ENCODE peak calls at places on chromosomes 12 and 14, in six cellular contexts. L is pancreas; A is ovary; D is CD8-positive, alpha-beta T cell; W is stomach; U is keratinocyte. M is an unnamed sample.

GRCh38 chr14:69937367-69937777 is 58.2 kb downstream of the SMOC1 start:
- DNase-seq in A (no peak), W (no peak), U (no peak), L (peak), D (no peak), M (no peak)

GRCh38 chr12:69684472-69684871 is 14.6 kb downstream of the BEST3 start:
- DNase-seq in W (no peak), U (no peak), A (no peak), L (no peak), D (no peak), M (no peak)

GRCh38 chr12:124500232-124501079 is 67.0 kb downstream of the NCOR2 start:
- DNase-seq in A (no peak), D (no peak), W (no peak), U (peak), L (no peak), M (no peak)

GRCh38 chr12:51832708-51833107 is 15.8 kb downstream of the FIGNL2 start:
- DNase-seq in D (no peak), A (no peak), W (no peak), U (no peak), L (no peak), M (no peak)

GRCh38 chr12:31783996-31784645 is 55.3 kb upstream of the AMN1 start:
- DNase-seq in L (no peak), W (no peak), U (no peak), D (no peak), A (no peak), M (no peak)

GRCh38 chr14:56807586-56808168 is 2.6 kb downstream of the OTX2 start:
- DNase-seq in W (no peak), L (no peak), U (no peak), D (no peak), A (no peak), M (no peak)

GRCh38 chr12:1661553-1662335 is 29.1 kb upstream of the ADIPOR2 start:
- DNase-seq in D (peak), L (peak), A (peak), W (peak), U (peak), M (peak)

GRCh38 chr12:74317078-74317581 is 220.5 kb upstream of the ATXN7L3B start:
- DNase-seq in A (peak), L (no peak), W (no peak), U (no peak), D (no peak), M (peak)

GRCh38 chr14:24881496-24881895 is 168.5 kb downstream of the STXBP6 start:
- DNase-seq in A (no peak), W (no peak), D (no peak), L (no peak), U (no peak), M (no peak)

GRCh38 chr14:100556076-100556475 is 31.1 kb downstream of the BEGAIN start:
- DNase-seq in D (no peak), W (no peak), U (no peak), L (no peak), A (no peak), M (no peak)

GRCh38 chr12:7155471-7156034 is 25.4 kb downstream of the CLSTN3 start:
- DNase-seq in W (no peak), L (no peak), U (no peak), A (peak), D (no peak), M (no peak)

GRCh38 chr12:57726151-57726883 is 12.2 kb downstream of the AGAP2 start:
- DNase-seq in U (peak), A (peak), W (peak), D (peak), L (peak), M (peak)

GRCh38 chr12:21054334-21054733 is 76.7 kb upstream of the SLCO1B1 start:
- DNase-seq in D (no peak), W (no peak), A (no peak), L (no peak), U (no peak), M (no peak)

GRCh38 chr12:22164101-22164500 is 118.1 kb downstream of the CMAS start:
- DNase-seq in W (no peak), A (no peak), D (no peak), L (no peak), U (no peak), M (no peak)

GRCh38 chr14:105851716-105852377 is 325.5 kb downstream of the TMEM121 start:
- DNase-seq in L (no peak), A (no peak), D (no peak), W (no peak), U (no peak), M (no peak)

GRCh38 chr12:48925218-48925871 is at the start of gene FKBP11:
- DNase-seq in W (peak), L (peak), A (peak), D (peak), U (no peak), M (peak)

GRCh38 chr12:124032265-124032886 is 59.4 kb downstream of the ZNF664 start:
- DNase-seq in A (no peak), W (peak), U (no peak), L (peak), D (no peak), M (no peak)

DNA sequence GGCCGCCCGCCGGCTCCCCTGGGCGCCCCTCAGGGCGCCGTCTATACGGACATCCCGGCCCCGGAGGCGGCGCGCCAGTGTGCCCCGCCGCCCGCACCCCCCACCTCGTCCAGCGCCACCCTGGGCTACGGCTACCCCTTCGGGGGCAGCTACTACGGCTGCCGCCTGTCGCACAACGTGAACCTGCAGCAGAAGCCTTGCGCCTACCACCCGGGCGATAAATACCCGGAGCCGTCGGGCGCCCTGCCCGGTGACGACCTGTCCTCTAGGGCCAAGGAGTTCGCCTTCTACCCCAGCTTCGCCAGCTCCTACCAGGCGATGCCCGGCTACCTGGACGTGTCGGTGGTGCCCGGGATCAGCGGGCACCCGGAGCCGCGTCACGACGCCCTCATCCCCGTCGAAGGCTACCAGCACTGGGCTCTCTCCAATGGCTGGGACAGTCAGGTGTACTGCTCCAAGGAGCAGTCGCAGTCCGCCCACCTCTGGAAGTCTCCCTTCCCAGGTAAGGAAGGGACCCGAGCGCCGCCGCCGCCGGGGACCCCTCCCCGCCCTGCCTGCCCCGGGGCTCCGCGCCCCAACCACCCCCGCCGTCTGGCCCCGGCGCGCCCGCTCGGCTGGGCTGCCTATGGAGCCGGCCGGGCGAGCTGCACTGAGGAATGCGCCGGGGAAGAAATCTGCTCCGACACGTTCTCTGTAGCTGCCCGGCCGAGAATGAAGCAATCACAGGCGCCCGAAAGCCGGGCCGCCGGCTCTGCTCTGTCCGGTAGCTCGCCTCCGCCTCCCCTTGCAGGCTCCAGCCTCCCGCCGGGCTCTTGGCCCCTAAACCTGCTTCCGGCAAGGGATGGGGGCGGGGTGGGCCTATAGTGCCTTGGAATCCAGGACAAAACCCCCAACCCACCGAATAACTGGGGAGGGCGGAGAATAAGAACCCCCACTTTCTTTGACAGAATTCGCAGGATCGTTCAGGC is 794 bp downstream of the HOXC13 start:
- DNase-seq in L (no peak), U (peak), D (no peak), W (no peak), A (no peak), M (no peak)
- H3K4me3 ChIP-seq in L (peak), U (peak), D (no peak), W (no peak), A (no peak), M (no peak)

GRCh38 chr14:49853572-49854375 is 1.2 kb upstream of the NEMF start:
- DNase-seq in D (peak), U (peak), L (peak), W (peak), A (peak), M (peak)
- H3K27ac ChIP-seq in D (no peak), U (no peak), L (no peak), W (peak), A (no peak), M (peak)

GRCh38 chr14:21997300-21997699 is 323.7 kb upstream of the OR4E1 start:
- DNase-seq in D (peak), U (no peak), L (no peak), W (no peak), A (no peak), M (no peak)
- TF ChIP-seq CTCF in D (peak), U (peak), L (no peak), W (no peak), A (no peak), M (peak)

GRCh38 chr12:94670885-94671284 is 20.5 kb upstream of the TMCC3 start:
- DNase-seq in U (no peak), A (no peak), L (no peak), D (no peak), W (no peak), M (no peak)
- H3K4me3 ChIP-seq in U (no peak), A (no peak), L (no peak), D (no peak), W (no peak), M (no peak)

GRCh38 chr14:32254952-32255679 is 52.0 kb upstream of the RNU6-8 start:
- DNase-seq in A (peak), L (peak), W (peak), D (peak), U (no peak), M (peak)
- H3K27ac ChIP-seq in A (no peak), L (no peak), W (peak), D (no peak), U (no peak), M (peak)

DNA sequence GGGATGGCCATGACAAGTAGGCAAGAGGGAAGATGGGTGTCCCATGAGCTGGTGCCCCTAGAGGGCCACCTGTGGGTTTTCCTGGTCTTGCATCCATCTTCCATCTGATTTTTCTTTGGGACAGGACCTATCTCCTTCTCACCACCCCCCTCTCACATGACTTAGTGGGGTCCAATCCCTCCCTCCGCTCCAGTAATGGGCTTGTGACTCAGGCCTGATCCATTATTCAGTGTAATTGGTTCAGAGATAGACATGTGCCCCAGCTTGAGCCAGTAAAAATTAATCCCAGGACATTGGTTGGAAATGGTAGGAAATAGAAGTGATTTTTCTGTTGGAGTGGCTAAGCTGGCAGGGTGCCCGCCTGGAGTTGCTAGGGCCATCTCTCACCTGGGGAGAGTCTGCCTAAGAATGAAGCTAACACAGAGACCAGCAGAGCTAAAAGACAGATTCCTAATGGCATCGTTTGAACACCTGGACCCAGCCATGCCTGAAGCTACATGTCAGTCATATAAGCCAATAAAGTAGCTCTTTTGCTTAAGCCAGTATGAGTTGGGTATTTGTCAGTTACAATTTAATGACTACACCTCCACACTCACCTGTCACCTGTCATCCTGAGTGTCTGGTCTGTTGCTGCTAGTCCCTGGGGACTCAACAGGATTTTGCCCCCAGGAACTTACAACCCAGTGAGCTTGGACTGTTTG is 14.7 kb downstream of the RASAL1 start:
- DNase-seq in L (no peak), U (no peak), A (no peak), D (no peak), W (no peak), M (no peak)
- TF ChIP-seq CTCF in L (no peak), U (no peak), A (no peak), D (no peak), W (no peak), M (no peak)

DNA sequence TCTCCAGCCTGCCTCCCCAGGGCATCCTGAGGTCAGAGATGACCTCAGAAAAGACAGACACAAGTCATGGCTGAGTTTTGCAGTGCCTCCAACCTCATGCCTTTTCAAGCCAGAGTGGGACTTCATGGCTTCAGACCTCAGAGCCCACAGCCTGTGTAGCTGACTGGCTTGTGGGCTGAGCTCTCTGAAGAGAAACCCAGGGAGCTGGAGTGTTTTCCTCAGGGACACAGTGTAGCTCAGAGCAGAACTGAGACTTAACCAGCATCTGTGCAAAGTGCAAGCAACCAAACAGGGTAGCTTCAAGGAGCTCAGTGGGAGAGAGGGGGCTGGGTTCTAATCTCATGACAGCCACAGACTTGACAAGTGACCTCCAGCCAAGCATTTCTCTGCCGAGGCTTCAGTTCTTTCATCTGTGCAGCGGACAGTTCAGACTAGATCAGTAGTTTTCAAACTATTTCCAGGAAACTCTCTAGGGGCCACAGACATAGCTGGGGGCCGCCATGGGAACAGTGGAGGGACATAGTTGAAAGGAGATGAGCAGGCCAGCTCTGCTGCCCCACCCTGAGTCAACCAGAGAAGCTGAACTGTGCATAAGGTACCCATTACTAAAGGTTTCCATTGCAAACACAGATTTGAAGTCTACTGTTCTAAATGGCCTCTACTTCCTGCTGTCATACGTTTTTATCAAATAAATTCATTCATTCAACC is 80.0 kb downstream of the LGMN start:
- DNase-seq in L (no peak), A (no peak), U (no peak), D (no peak), W (no peak), M (no peak)
- H3K4me3 ChIP-seq in L (no peak), A (no peak), U (no peak), D (no peak), W (no peak), M (no peak)

DNA sequence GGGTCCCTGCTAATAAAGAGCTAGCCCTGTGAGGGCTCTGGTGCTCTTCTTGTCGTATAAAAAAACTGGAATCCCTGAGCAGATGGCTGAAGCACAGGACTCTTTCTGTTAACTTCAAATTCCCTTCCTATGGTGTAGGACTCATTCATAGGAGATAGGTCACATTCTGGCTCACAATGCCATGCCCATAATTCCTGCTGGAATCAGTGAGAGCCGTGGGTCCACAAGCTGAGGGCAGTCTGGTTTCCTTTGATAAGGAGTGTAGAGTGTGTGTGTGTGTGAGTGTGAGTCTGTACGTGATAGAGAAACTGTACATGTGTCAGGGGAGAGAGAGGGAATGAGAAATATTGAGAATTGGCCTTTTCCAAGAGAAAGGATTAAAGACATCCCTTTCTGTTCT is 78.7 kb downstream of the TMX1 start:
- DNase-seq in D (no peak), W (no peak), L (no peak), U (no peak), A (no peak), M (no peak)
- H3K27ac ChIP-seq in D (no peak), W (peak), L (no peak), U (no peak), A (no peak), M (peak)